ENCODE peak calls at places on chromosomes 13 and 19, in eight cellular contexts. C is adrenal gland, A is neural progenitor cell, S is fibroblast of lung, B is AG04450, Q is MG63, O is brain microvascular endothelial cell, Z is AG09309. G is an unnamed sample.

GRCh38 chr19:2977686-2978466 is 512 bp downstream of the TLE6 start:
- DNase-seq in C (no peak), S (no peak), A (peak; percentile 23), Q (no peak), Z (no peak), O (no peak), B (no peak), G (peak; percentile 62)

GRCh38 chr13:93963266-93964131 is 516.0 kb downstream of the DCT start:
- DNase-seq in Z (peak; percentile 11), A (no peak), B (no peak), C (no peak), S (peak; percentile 73), O (peak; percentile 63), Q (no peak), G (no peak)

GRCh38 chr13:98509271-98510155 is 67.4 kb downstream of the STK24 start:
- DNase-seq in B (peak; percentile 59), Q (peak; percentile 90), S (peak; percentile 98), C (no peak), Z (peak; percentile 78), O (peak; percentile 92), A (no peak), G (no peak)

GRCh38 chr13:59360108-59360507 is 803.6 kb downstream of the DIAPH3 start:
- DNase-seq in Z (no peak), S (no peak), C (no peak), Q (no peak), B (no peak), O (no peak), A (peak; percentile 49), G (no peak)

GRCh38 chr13:46571941-46572340 is 19.0 kb downstream of the LRCH1 start:
- DNase-seq in B (no peak), Q (no peak), C (no peak), O (no peak), S (no peak), Z (no peak), A (no peak), G (no peak)

GRCh38 chr13:27960362-27961226 is 8.5 kb downstream of the CDX2 start:
- DNase-seq in Z (no peak), A (peak; percentile 89), O (peak; percentile 34), C (no peak), S (peak; percentile 13), B (no peak), Q (peak; percentile 38), G (peak; percentile 89)

GRCh38 chr13:27131202-27131623 is 40.4 kb downstream of the USP12 start:
- DNase-seq in A (no peak), C (no peak), O (no peak), S (no peak), B (no peak), Z (no peak), Q (no peak), G (no peak)

GRCh38 chr13:44278164-44278563 is 95.5 kb upstream of the SERP2 start:
- DNase-seq in B (no peak), O (no peak), S (peak; percentile 45), Z (no peak), C (no peak), Q (no peak), A (no peak), G (no peak)

GRCh38 chr19:43765109-43765876 is 10.5 kb upstream of the SMG9 start:
- DNase-seq in A (no peak), Q (peak; percentile 99), B (peak; percentile 81), S (peak; percentile 87), Z (peak; percentile 90), C (peak; percentile 81), O (peak; percentile 95), G (no peak)

GRCh38 chr19:19820774-19821315 is 705 bp downstream of the ZNF506 start:
- DNase-seq in Z (no peak), Q (no peak), O (peak; percentile 3), S (no peak), B (no peak), A (no peak), C (no peak), G (no peak)

GRCh38 chr13:25267715-25268114 is 19.6 kb downstream of the MTMR6 start:
- DNase-seq in O (no peak), A (no peak), S (peak; percentile 23), Z (no peak), B (no peak), C (no peak), Q (no peak), G (no peak)

GRCh38 chr13:108036411-108036810 is 178.9 kb downstream of the LIG4 start:
- DNase-seq in S (no peak), A (no peak), Q (no peak), Z (no peak), B (no peak), C (no peak), O (no peak), G (no peak)
- H3K4me3 ChIP-seq in S (no peak overlapping the region), A (no peak overlapping the region), Q (no peak overlapping the region), Z (no peak overlapping the region), B (no peak overlapping the region), C (no peak overlapping the region), O (no peak overlapping the region), G (no peak overlapping the region)

GRCh38 chr13:110371550-110372465 is 64.7 kb downstream of the COL4A2 start:
- DNase-seq in Z (no peak), Q (no peak), C (no peak), B (no peak), S (no peak), O (peak; percentile 64), A (no peak), G (no peak)
- H3K4me3 ChIP-seq in Z (no peak overlapping the region), Q (no peak overlapping the region), C (no peak overlapping the region), B (no peak overlapping the region), S (no peak overlapping the region), O (no peak overlapping the region), A (no peak overlapping the region), G (no peak overlapping the region)

DNA sequence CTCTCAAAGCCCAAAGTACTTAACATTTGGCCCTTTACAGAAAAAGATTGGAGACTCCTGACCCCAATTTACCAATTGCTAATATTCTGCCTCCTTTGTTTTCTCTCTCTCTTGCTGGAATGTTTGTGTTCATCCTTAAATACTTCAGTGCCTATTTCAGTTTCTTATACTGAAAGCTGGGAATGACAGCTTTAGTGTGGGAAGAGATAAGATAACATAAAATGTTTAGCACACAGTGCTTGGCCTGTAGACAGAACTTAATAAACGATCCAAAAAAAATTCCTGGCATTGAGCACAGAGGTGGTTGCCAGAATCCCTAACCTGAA is 3.0 kb upstream of the PLEKHF1 start:
- DNase-seq in Z (no peak), C (no peak), A (no peak), B (no peak), Q (no peak), S (no peak), O (no peak), G (no peak)
- H3K4me3 ChIP-seq in Z (peak overlapping the region; percentile 9), C (no peak overlapping the region), A (no peak overlapping the region), B (peak overlapping the region; percentile 20), Q (peak overlapping the region; percentile 12), S (peak overlapping the region; percentile 33), O (peak overlapping the region; percentile 26), G (no peak overlapping the region)

GRCh38 chr19:9818734-9819589 is at the start of gene FBXL12:
- DNase-seq in Q (peak; percentile 100), O (peak; percentile 100), B (peak; percentile 99), Z (peak; percentile 98), C (peak; percentile 100), S (peak; percentile 100), A (peak; percentile 100), G (peak; percentile 99)
- H3K4me3 ChIP-seq in Q (peak within 1 kb of the TSS; percentile 89), O (peak within 1 kb of the TSS; percentile 100), B (peak within 1 kb of the TSS; percentile 99), Z (peak within 1 kb of the TSS; percentile 90), C (peak within 1 kb of the TSS; percentile 87), S (peak within 1 kb of the TSS; percentile 98), A (peak within 1 kb of the TSS; percentile 99), G (peak within 1 kb of the TSS; percentile 96)

G was measured in H7.